ENCODE peak calls at places on chromosomes 13 and 19, in ten cellular contexts. K is osteoblast, R is fibroblast of lung, U is mucosa of descending colon, G is A549, H is uterus, T is kidney, O is suprapubic skin, M is HCT116, F is hepatocyte. W is an unnamed sample. For H3K9me3, the result is how much of the 10 kb centered on the place peaks cover.

GRCh38 chr13:102089177-102089576 is 312.7 kb downstream of the FGF14 start:
- DNase-seq in K (no peak), R (no peak), U (no peak), G (no peak), H (no peak), T (no peak), O (no peak), M (no peak), F (peak), W (no peak)

GRCh38 chr19:18304496-18305312 is 18.2 kb downstream of the LSM4 start:
- DNase-seq in K (peak), R (peak), U (peak), G (no peak), H (peak), T (peak), O (peak), M (no peak), F (peak), W (peak)

GRCh38 chr13:103022328-103022727 is 43.9 kb downstream of the SLC10A2 start:
- DNase-seq in K (no peak), R (no peak), U (no peak), G (no peak), H (no peak), T (no peak), O (no peak), M (no peak), F (no peak), W (no peak)

GRCh38 chr19:38430931-38431330 is 2.6 kb upstream of the RYR1 start:
- DNase-seq in K (peak), R (no peak), U (no peak), G (no peak), H (no peak), T (no peak), O (no peak), M (no peak), F (no peak), W (no peak)

GRCh38 chr13:68173111-68173510 is 943.0 kb upstream of the PCDH9 start:
- DNase-seq in K (no peak), R (peak), U (no peak), G (no peak), H (no peak), T (no peak), O (no peak), M (no peak), F (no peak), W (no peak)

GRCh38 chr13:26046639-26047038 is 5.2 kb downstream of the SHISA2 start:
- DNase-seq in K (no peak), R (no peak), U (no peak), G (no peak), H (no peak), T (no peak), O (no peak), M (no peak), F (no peak), W (no peak)

GRCh38 chr19:55635334-55635717 is 5.5 kb upstream of the ZNF580 start:
- DNase-seq in K (peak), R (no peak), U (peak), G (no peak), H (no peak), T (peak), O (no peak), M (no peak), F (no peak), W (no peak)

GRCh38 chr13:29817604-29818378 is 32.6 kb downstream of the UBL3 start:
- DNase-seq in K (peak), R (peak), U (no peak), G (no peak), H (no peak), T (no peak), O (no peak), M (no peak), F (no peak), W (no peak)

GRCh38 chr13:75359266-75359665 is 122.7 kb downstream of the TBC1D4 start:
- DNase-seq in K (peak), R (peak), U (no peak), G (peak), H (no peak), T (no peak), O (no peak), M (peak), F (no peak), W (no peak)

GRCh38 chr19:43596842-43597461 is 557 bp downstream of the ZNF576 start:
- DNase-seq in K (peak), R (peak), U (no peak), G (no peak), H (no peak), T (no peak), O (no peak), M (no peak), F (no peak), W (no peak)

GRCh38 chr19:17687857-17688784 is at the start of gene UNC13A:
- DNase-seq in K (peak), R (peak), U (no peak), G (peak), H (no peak), T (peak), O (no peak), M (no peak), F (peak), W (peak)

GRCh38 chr19:11738746-11739620 is at the start of gene ZNF823:
- DNase-seq in K (peak), R (peak), U (peak), G (peak), H (peak), T (peak), O (peak), M (peak), F (peak), W (peak)

GRCh38 chr13:41456768-41457588 is at the start of gene RGCC:
- DNase-seq in K (peak), R (peak), U (peak), G (peak), H (peak), T (peak), O (peak), M (peak), F (peak), W (peak)

GRCh38 chr19:46426035-46426505 is 2.7 kb downstream of the PNMA8C start:
- DNase-seq in K (no peak), R (peak), U (no peak), G (peak), H (no peak), T (peak), O (no peak), M (no peak), F (peak), W (peak)

GRCh38 chr13:31116224-31116623 is 45.5 kb downstream of the HSPH1 start:
- DNase-seq in K (no peak), R (no peak), U (no peak), G (no peak), H (no peak), T (no peak), O (no peak), M (no peak), F (no peak), W (no peak)

GRCh38 chr13:42762251-42762650 is 19.1 kb upstream of the FAM216B start:
- DNase-seq in K (no peak), R (peak), U (no peak), G (no peak), H (no peak), T (no peak), O (no peak), M (no peak), F (peak), W (no peak)

GRCh38 chr19:49441210-49441959 is at the start of gene SLC17A7:
- DNase-seq in K (peak), R (no peak), U (no peak), G (peak), H (peak), T (peak), O (peak), M (no peak), F (peak), W (peak)

GRCh38 chr19:18644144-18645034 is 7.6 kb downstream of the KLHL26 start:
- DNase-seq in K (peak), R (peak), U (no peak), G (no peak), H (no peak), T (no peak), O (no peak), M (no peak), F (no peak), W (no peak)

GRCh38 chr19:29743681-29744080 is 28.6 kb upstream of the C19orf12 start:
- DNase-seq in K (no peak), R (no peak), U (no peak), G (no peak), H (no peak), T (no peak), O (no peak), M (no peak), F (no peak), W (no peak)

GRCh38 chr19:18921593-18921992 is 2.1 kb downstream of the DDX49 start:
- DNase-seq in K (no peak), R (no peak), U (no peak), G (no peak), H (no peak), T (peak), O (peak), M (no peak), F (no peak), W (no peak)

GRCh38 chr13:96734499-96734898 is 259.8 kb downstream of the OXGR1 start:
- DNase-seq in K (no peak), R (no peak), U (no peak), G (no peak), H (no peak), T (no peak), O (no peak), M (no peak), F (no peak), W (no peak)

GRCh38 chr13:96947343-96947910 is 46.8 kb downstream of the OXGR1 start:
- DNase-seq in K (no peak), R (no peak), U (no peak), G (no peak), H (no peak), T (no peak), O (no peak), M (no peak), F (no peak), W (no peak)

GRCh38 chr13:75637101-75637774 is 1.1 kb downstream of the LMO7 start:
- DNase-seq in K (peak), R (no peak), U (no peak), G (no peak), H (no peak), T (no peak), O (no peak), M (no peak), F (no peak), W (no peak)

DNA sequence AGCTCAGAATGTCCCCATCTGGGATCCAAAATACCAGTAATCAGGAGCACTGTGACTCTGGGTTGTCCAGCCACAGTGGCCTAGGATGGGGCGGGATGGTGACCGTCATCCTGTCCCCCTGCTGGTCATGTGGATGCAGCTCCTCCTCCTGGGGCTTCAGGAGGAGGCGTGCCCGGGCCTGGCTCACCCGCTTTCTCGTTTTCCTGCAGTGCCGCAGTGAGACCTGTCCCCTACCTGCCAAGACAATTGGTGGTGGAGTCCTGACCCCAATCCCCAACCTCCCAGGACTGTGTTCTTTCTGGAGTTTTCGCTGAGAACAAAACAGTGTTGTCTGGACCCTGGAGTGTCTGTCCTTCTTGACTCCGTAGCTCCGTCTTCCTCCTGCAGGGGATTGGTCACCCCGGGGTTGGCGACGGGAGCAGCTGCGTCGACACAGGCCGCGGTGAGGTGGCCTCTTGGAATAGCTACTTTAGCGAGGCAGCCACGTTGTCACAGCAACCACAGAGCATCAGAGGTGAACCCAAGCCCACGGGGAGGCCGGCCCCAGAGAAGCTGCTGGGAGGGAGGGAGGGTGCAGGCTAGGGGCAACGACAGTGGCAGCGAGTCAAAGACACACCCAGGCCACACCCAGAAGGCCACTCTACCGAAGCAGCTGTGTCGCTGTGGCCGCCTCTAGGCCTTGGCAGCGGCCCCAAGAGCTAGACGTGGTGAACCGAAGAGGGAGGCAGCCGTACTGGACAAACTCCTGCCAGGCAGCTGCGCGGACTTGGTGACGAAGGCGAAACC is 10.1 kb upstream of the EMC10 start:
- DNase-seq in K (no peak), R (peak), U (peak), G (peak), H (no peak), T (peak), O (no peak), M (peak), F (peak), W (peak)
- TF ChIP-seq CTCF in K (peak), R (no peak), U (no peak), G (no peak), H (no peak), T (no peak), O (no peak), M (peak), F (no peak), W (peak)

GRCh38 chr19:42076375-42076944 is 494 bp downstream of the ZNF574 start:
- DNase-seq in K (no peak), R (no peak), U (peak), G (peak), H (no peak), T (no peak), O (peak), M (no peak), F (no peak), W (no peak)
- H3K9me3 ChIP-seq in K (under half), R (under half), U (under half), G (under half), H (under half), T (under half), O (under half), M (under half), F (under half), W (under half)

DNA sequence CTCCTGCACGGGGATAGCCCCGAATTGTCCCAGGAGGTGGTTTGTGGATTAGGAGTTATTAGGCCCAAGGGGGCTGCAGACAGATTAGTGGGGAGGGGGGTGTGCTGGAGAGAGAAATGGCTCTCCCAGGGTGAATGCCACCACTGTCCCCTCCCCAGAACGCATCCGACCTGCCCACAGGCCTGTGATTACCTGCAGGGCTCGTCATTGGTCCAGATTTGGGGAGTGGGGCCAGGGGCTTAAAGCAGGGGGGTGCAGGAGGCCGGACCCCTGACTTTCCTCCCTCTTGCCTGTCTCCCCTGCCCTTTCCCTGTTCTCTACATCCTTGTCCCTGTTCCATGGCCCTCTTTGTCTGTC is 1.2 kb downstream of the NRTN start:
- DNase-seq in K (no peak), R (no peak), U (no peak), G (no peak), H (no peak), T (no peak), O (no peak), M (no peak), F (no peak), W (no peak)
- TF ChIP-seq CTCF in K (no peak), R (no peak), U (no peak), G (no peak), H (no peak), T (no peak), O (no peak), M (no peak), F (no peak), W (no peak)

GRCh38 chr19:37251308-37252229 is 33.6 kb downstream of the ZNF383 start:
- DNase-seq in K (peak), R (peak), U (peak), G (no peak), H (peak), T (peak), O (no peak), M (no peak), F (no peak), W (peak)
- H3K9me3 ChIP-seq in K (under half), R (under half), U (half or more), G (half or more), H (under half), T (under half), O (half or more), M (under half), F (under half), W (under half)

GRCh38 chr13:83340170-83340569 is 542.1 kb downstream of the SLITRK1 start:
- DNase-seq in K (no peak), R (no peak), U (no peak), G (no peak), H (no peak), T (no peak), O (no peak), M (no peak), F (peak), W (no peak)
- TF ChIP-seq CTCF in K (no peak), R (no peak), U (no peak), G (no peak), H (no peak), T (no peak), O (no peak), M (no peak), F (no peak), W (no peak)

W was measured in body of pancreas.